ENCODE peak calls at places on chromosomes 2 and 18, in five cellular contexts. One of them, this sample, is unnamed.

GRCh38 chr18:59724116-59724515 is 26.9 kb upstream of the CCBE1 start:
- DNase-seq in OCI-LY7: no peak
- DNase-seq in SK-N-SH: no peak
- DNase-seq in GM23248: no peak
- DNase-seq in hepatocyte: no peak
- DNase-seq in this sample: no peak

GRCh38 chr18:27500531-27500930 is 315.4 kb upstream of the CHST9 start:
- DNase-seq in OCI-LY7: no peak
- DNase-seq in SK-N-SH: no peak
- DNase-seq in GM23248: no peak
- DNase-seq in hepatocyte: no peak
- DNase-seq in this sample: peak; percentile 18

GRCh38 chr2:210561482-210561881 is 5.1 kb downstream of the CPS1 start:
- DNase-seq in OCI-LY7: no peak
- DNase-seq in SK-N-SH: no peak
- DNase-seq in GM23248: no peak
- DNase-seq in hepatocyte: no peak
- DNase-seq in this sample: no peak

GRCh38 chr18:3025544-3025943 is 12.6 kb upstream of the LPIN2 start:
- DNase-seq in OCI-LY7: no peak
- DNase-seq in SK-N-SH: no peak
- DNase-seq in GM23248: no peak
- DNase-seq in hepatocyte: no peak
- DNase-seq in this sample: no peak

GRCh38 chr2:207772081-207772843 is 2.6 kb upstream of the FZD5 start:
- DNase-seq in OCI-LY7: no peak
- DNase-seq in SK-N-SH: no peak
- DNase-seq in GM23248: peak; percentile 29
- DNase-seq in hepatocyte: peak; percentile 54
- DNase-seq in this sample: no peak

GRCh38 chr2:74760875-74761630 is 72.9 kb upstream of the HK2 start:
- DNase-seq in OCI-LY7: no peak
- DNase-seq in SK-N-SH: no peak
- DNase-seq in GM23248: no peak
- DNase-seq in hepatocyte: no peak
- DNase-seq in this sample: no peak

GRCh38 chr2:239043326-239043725 is 195.4 kb downstream of the TWIST2 start:
- DNase-seq in OCI-LY7: no peak
- DNase-seq in SK-N-SH: no peak
- DNase-seq in GM23248: no peak
- DNase-seq in hepatocyte: no peak
- DNase-seq in this sample: no peak

GRCh38 chr2:158619496-158619895 is 162.7 kb downstream of the PKP4 start:
- DNase-seq in OCI-LY7: no peak
- DNase-seq in SK-N-SH: no peak
- DNase-seq in GM23248: peak; percentile 56
- DNase-seq in hepatocyte: peak; percentile 14
- DNase-seq in this sample: peak; percentile 7

GRCh38 chr2:41966920-41967319 is 80.9 kb upstream of the PKDCC start:
- DNase-seq in OCI-LY7: no peak
- DNase-seq in SK-N-SH: no peak
- DNase-seq in GM23248: peak; percentile 60
- DNase-seq in hepatocyte: no peak
- DNase-seq in this sample: no peak

GRCh38 chr2:177342736-177343135 is 49.8 kb upstream of the AGPS start:
- DNase-seq in OCI-LY7: no peak
- DNase-seq in SK-N-SH: no peak
- DNase-seq in GM23248: no peak
- DNase-seq in hepatocyte: no peak
- DNase-seq in this sample: no peak

GRCh38 chr2:177334940-177335543 is 57.5 kb upstream of the AGPS start:
- DNase-seq in OCI-LY7: peak; percentile 69
- DNase-seq in SK-N-SH: peak; percentile 34
- DNase-seq in GM23248: peak; percentile 75
- DNase-seq in hepatocyte: peak; percentile 71
- DNase-seq in this sample: peak; percentile 62

GRCh38 chr2:177340158-177340557 is 52.4 kb upstream of the AGPS start:
- DNase-seq in OCI-LY7: no peak
- DNase-seq in SK-N-SH: no peak
- DNase-seq in GM23248: peak; percentile 54
- DNase-seq in hepatocyte: no peak
- DNase-seq in this sample: no peak

GRCh38 chr2:177335917-177336450 is 56.6 kb upstream of the AGPS start:
- DNase-seq in OCI-LY7: no peak
- DNase-seq in SK-N-SH: no peak
- DNase-seq in GM23248: peak; percentile 55
- DNase-seq in hepatocyte: no peak
- DNase-seq in this sample: no peak

DNA sequence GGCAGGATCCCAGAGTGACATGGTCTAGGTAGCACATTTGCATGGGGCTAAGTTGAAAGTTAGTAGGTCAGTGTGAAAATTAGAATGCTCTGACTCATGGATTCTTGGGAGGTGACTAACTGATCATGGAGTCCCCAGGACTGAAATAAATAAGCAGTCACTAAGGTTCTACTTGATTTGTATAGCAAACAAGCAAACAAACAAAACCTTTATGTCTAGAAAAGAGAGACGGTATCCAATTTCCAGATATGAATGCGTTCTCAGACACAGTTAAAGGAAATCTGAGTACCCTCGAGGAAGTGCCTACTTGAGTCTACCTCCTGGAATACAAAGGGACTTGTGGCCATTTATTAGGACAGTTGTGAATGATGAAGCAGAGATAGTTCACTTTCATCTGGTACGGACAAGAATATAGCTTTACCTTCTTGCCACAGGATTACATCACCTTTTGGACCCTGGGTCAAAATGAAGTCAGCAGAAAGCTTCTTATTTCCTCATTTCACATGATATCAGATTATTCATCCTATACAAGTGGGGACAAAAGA is 54.3 kb upstream of the AGPS start:
- DNase-seq in OCI-LY7: no peak
- DNase-seq in SK-N-SH: no peak
- DNase-seq in GM23248: peak; percentile 73
- DNase-seq in hepatocyte: no peak
- DNase-seq in this sample: no peak
- TF ChIP-seq EZH2phosphoT487 in OCI-LY7: no peak
- TF ChIP-seq EZH2phosphoT487 in SK-N-SH: no peak
- TF ChIP-seq EZH2phosphoT487 in GM23248: no peak
- TF ChIP-seq EZH2phosphoT487 in hepatocyte: no peak
- TF ChIP-seq EZH2phosphoT487 in this sample: no peak

DNA sequence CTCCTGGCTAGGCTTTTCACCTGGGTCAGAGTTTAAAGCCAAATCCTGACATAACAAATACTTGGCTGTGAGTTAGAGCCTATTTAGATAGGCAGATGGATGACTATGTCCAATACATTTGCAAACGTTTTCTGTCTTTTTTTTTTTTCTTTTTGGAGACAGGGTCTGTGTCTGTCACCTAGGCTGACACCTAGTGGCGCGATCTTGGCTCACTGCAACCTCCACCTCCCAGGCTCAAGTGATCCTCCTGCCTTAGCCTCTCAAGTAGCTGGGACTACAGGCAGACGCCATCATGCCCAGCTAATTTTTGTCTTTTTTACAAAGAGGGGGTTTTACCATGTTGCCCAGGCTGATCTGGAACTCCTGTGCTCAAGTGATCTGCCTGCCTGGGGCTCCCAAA is 124.8 kb downstream of the DYM start:
- DNase-seq in OCI-LY7: peak; percentile 8
- DNase-seq in SK-N-SH: no peak
- DNase-seq in GM23248: no peak
- DNase-seq in hepatocyte: no peak
- DNase-seq in this sample: no peak
- TF ChIP-seq EZH2phosphoT487 in OCI-LY7: no peak
- TF ChIP-seq EZH2phosphoT487 in SK-N-SH: no peak
- TF ChIP-seq EZH2phosphoT487 in GM23248: no peak
- TF ChIP-seq EZH2phosphoT487 in hepatocyte: no peak
- TF ChIP-seq EZH2phosphoT487 in this sample: no peak

DNA sequence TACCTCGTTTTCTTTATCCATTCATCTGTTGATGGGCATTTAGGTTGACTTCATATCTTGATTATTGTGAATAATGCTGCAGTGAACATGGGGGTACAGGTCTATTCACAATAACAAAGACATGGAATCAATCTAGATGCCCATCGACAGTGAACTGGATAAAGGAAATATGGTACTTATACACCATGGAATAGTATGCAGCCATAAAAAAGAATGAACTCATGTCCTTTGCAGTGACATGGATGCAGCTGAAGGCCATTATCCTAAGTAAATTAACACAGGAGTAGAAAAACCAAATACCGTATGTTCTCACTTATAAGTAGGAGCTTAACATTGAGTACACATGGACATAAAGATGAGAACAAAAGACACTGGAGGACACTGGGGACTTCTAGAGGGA is 111.6 kb downstream of the LAMA3 start:
- DNase-seq in OCI-LY7: no peak
- DNase-seq in SK-N-SH: no peak
- DNase-seq in GM23248: no peak
- DNase-seq in hepatocyte: no peak
- DNase-seq in this sample: no peak
- TF ChIP-seq EZH2phosphoT487 in OCI-LY7: no peak
- TF ChIP-seq EZH2phosphoT487 in SK-N-SH: no peak
- TF ChIP-seq EZH2phosphoT487 in GM23248: no peak
- TF ChIP-seq EZH2phosphoT487 in hepatocyte: no peak
- TF ChIP-seq EZH2phosphoT487 in this sample: no peak

GRCh38 chr2:65432227-65433190 is at the start of gene SPRED2:
- DNase-seq in OCI-LY7: peak; percentile 92
- DNase-seq in SK-N-SH: peak; percentile 89
- DNase-seq in GM23248: peak; percentile 99
- DNase-seq in hepatocyte: peak; percentile 95
- DNase-seq in this sample: peak; percentile 96
- TF ChIP-seq EZH2phosphoT487 in OCI-LY7: no peak
- TF ChIP-seq EZH2phosphoT487 in SK-N-SH: no peak
- TF ChIP-seq EZH2phosphoT487 in GM23248: no peak
- TF ChIP-seq EZH2phosphoT487 in hepatocyte: no peak
- TF ChIP-seq EZH2phosphoT487 in this sample: no peak

GRCh38 chr18:79334496-79335233 is 61.1 kb upstream of the NFATC1 start:
- DNase-seq in OCI-LY7: no peak
- DNase-seq in SK-N-SH: no peak
- DNase-seq in GM23248: no peak
- DNase-seq in hepatocyte: no peak
- DNase-seq in this sample: no peak
- TF ChIP-seq EZH2phosphoT487 in OCI-LY7: no peak
- TF ChIP-seq EZH2phosphoT487 in SK-N-SH: no peak
- TF ChIP-seq EZH2phosphoT487 in GM23248: no peak
- TF ChIP-seq EZH2phosphoT487 in hepatocyte: no peak
- TF ChIP-seq EZH2phosphoT487 in this sample: no peak

GRCh38 chr2:246489-247145 is 17.2 kb downstream of the SH3YL1 start:
- DNase-seq in OCI-LY7: peak; percentile 54
- DNase-seq in SK-N-SH: peak; percentile 61
- DNase-seq in GM23248: peak; percentile 75
- DNase-seq in hepatocyte: peak; percentile 67
- DNase-seq in this sample: peak; percentile 58

GRCh38 chr2:238471-239268 is 25.2 kb downstream of the SH3YL1 start:
- DNase-seq in OCI-LY7: no peak
- DNase-seq in SK-N-SH: no peak
- DNase-seq in GM23248: no peak
- DNase-seq in hepatocyte: no peak
- DNase-seq in this sample: no peak

GRCh38 chr2:248724-249123 is 15.1 kb downstream of the SH3YL1 start:
- DNase-seq in OCI-LY7: no peak
- DNase-seq in SK-N-SH: no peak
- DNase-seq in GM23248: no peak
- DNase-seq in hepatocyte: no peak
- DNase-seq in this sample: no peak

GRCh38 chr2:249538-250042 is 14.2 kb downstream of the SH3YL1 start:
- DNase-seq in OCI-LY7: no peak
- DNase-seq in SK-N-SH: no peak
- DNase-seq in GM23248: no peak
- DNase-seq in hepatocyte: no peak
- DNase-seq in this sample: no peak

DNA sequence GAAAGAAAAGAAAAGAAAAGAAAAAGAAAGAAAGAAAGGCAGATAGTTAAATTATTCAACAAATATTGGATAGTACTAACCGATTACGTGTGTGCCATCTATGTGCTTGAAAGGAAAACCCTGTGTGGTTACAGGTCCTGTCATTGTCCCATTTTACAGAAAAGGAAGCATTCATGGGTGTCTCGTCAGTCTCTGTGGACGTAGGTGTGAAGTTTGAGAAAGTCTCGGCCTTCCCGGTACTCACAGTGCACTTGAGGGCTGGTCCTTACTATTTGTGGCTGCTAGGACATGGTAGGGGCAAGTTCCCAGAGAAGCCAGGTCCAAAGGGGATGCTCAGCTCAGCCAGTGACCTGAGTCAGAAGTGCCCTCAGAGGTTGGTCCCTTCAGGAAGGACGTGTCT is 19.3 kb downstream of the SH3YL1 start:
- DNase-seq in OCI-LY7: no peak
- DNase-seq in SK-N-SH: no peak
- DNase-seq in GM23248: no peak
- DNase-seq in hepatocyte: no peak
- DNase-seq in this sample: no peak
- TF ChIP-seq EZH2phosphoT487 in OCI-LY7: no peak
- TF ChIP-seq EZH2phosphoT487 in SK-N-SH: no peak
- TF ChIP-seq EZH2phosphoT487 in GM23248: no peak
- TF ChIP-seq EZH2phosphoT487 in hepatocyte: no peak
- TF ChIP-seq EZH2phosphoT487 in this sample: no peak

This sample was measured in neural progenitor cell.